ENCODE peak calls at places on chromosomes 4 and X, in five cellular contexts. U, B, L, A and M are unnamed samples.

GRCh38 chr4:182937268-182938208 is 20.4 kb upstream of the DCTD start:
- DNase-seq in U (no peak), B (no peak), L (no peak), A (no peak), M (no peak)

GRCh38 chr4:16043820-16044554 is 39.8 kb downstream of the PROM1 start:
- DNase-seq in U (no peak), B (no peak), L (no peak), A (peak), M (no peak)

GRCh38 chr4:123361195-123361861 is 35.3 kb upstream of the SPRY1 start:
- DNase-seq in U (no peak), B (no peak), L (no peak), A (no peak), M (no peak)

GRCh38 chr4:182913621-182914020 is 3.6 kb downstream of the DCTD start:
- DNase-seq in U (no peak), B (no peak), L (no peak), A (no peak), M (no peak)

GRCh38 chr4:71184195-71184781 is 154.5 kb upstream of the SLC4A4 start:
- DNase-seq in U (no peak), B (peak), L (no peak), A (peak), M (no peak)

GRCh38 chrX:102154900-102155805 is 624 bp downstream of the BEX5 start:
- DNase-seq in U (no peak), B (no peak), L (no peak), A (no peak), M (no peak)

GRCh38 chrX:155056877-155057792 is 13.8 kb downstream of the CMC4 start:
- DNase-seq in U (no peak), B (peak), L (peak), A (peak), M (peak)

GRCh38 chr4:95296052-95296451 is 252.7 kb downstream of the UNC5C start:
- DNase-seq in U (no peak), B (no peak), L (no peak), A (no peak), M (no peak)

GRCh38 chr4:56981795-56982201 is 3.1 kb downstream of the POLR2B start:
- DNase-seq in U (peak), B (no peak), L (no peak), A (no peak), M (no peak)

GRCh38 chr4:56828784-56829535 is 7.5 kb upstream of the SPINK2 start:
- DNase-seq in U (no peak), B (no peak), L (no peak), A (no peak), M (no peak)

GRCh38 chrX:151981129-151981528 is 6.7 kb upstream of the GABRE start:
- DNase-seq in U (no peak), B (no peak), L (no peak), A (no peak), M (no peak)

GRCh38 chr4:95020521-95020920 is 262.8 kb downstream of the BMPR1B start:
- DNase-seq in U (no peak), B (no peak), L (no peak), A (no peak), M (no peak)

GRCh38 chr4:130359537-130359936 is 1263.6 kb downstream of the C4orf33 start:
- DNase-seq in U (no peak), B (no peak), L (no peak), A (no peak), M (no peak)

GRCh38 chr4:188839704-188840103 is 700.5 kb downstream of the TRIML1 start:
- DNase-seq in U (no peak), B (no peak), L (no peak), A (no peak), M (no peak)

GRCh38 chr4:97867557-97868091 is 275.7 kb downstream of the STPG2 start:
- DNase-seq in U (no peak), B (no peak), L (no peak), A (no peak), M (no peak)

GRCh38 chr4:134465417-134465816 is 263.8 kb upstream of the PABPC4L start:
- DNase-seq in U (no peak), B (no peak), L (no peak), A (peak), M (no peak)

GRCh38 chr4:122508083-122508482 is 51.6 kb upstream of the IL2 start:
- DNase-seq in U (no peak), B (no peak), L (no peak), A (no peak), M (no peak)

GRCh38 chr4:31366041-31366440 is 645.9 kb downstream of the PCDH7 start:
- DNase-seq in U (peak), B (no peak), L (no peak), A (no peak), M (no peak)

GRCh38 chrX:150548684-150549083 is 19.7 kb upstream of the MTM1 start:
- DNase-seq in U (no peak), B (no peak), L (no peak), A (no peak), M (no peak)

GRCh38 chr4:176788971-176789370 is 3.8 kb downstream of the VEGFC start:
- DNase-seq in U (no peak), B (no peak), L (no peak), A (no peak), M (no peak)

GRCh38 chr4:176788248-176788647 is 4.5 kb downstream of the VEGFC start:
- DNase-seq in U (no peak), B (no peak), L (no peak), A (peak), M (no peak)

GRCh38 chr4:176790398-176790797 is 2.3 kb downstream of the VEGFC start:
- DNase-seq in U (no peak), B (no peak), L (no peak), A (no peak), M (no peak)

GRCh38 chr4:176791591-176792347 is 953 bp downstream of the VEGFC start:
- DNase-seq in U (no peak), B (peak), L (no peak), A (peak), M (no peak)

DNA sequence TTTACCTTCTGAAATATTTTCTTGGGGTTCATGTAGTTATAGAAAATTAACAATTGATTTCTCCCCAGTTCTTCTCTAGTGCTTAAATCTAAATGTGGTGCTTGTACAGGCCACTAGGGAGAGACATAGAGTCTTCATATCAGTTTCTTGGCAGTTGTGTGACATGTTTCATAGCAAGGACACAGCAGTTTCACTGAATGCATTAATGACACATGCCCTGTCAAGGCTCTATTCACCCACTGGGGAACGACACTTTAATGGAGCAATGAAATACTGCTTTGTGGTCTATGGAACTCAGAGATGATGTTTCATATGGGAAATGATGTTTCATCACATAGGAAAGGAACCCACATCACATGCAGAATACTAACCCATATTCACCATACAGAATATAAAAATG is 2.8 kb downstream of the VEGFC start:
- DNase-seq in U (peak), B (no peak), L (no peak), A (peak), M (no peak)
- TF ChIP-seq CTCF in U (peak), B (no peak), L (no peak), A (peak), M (no peak)

DNA sequence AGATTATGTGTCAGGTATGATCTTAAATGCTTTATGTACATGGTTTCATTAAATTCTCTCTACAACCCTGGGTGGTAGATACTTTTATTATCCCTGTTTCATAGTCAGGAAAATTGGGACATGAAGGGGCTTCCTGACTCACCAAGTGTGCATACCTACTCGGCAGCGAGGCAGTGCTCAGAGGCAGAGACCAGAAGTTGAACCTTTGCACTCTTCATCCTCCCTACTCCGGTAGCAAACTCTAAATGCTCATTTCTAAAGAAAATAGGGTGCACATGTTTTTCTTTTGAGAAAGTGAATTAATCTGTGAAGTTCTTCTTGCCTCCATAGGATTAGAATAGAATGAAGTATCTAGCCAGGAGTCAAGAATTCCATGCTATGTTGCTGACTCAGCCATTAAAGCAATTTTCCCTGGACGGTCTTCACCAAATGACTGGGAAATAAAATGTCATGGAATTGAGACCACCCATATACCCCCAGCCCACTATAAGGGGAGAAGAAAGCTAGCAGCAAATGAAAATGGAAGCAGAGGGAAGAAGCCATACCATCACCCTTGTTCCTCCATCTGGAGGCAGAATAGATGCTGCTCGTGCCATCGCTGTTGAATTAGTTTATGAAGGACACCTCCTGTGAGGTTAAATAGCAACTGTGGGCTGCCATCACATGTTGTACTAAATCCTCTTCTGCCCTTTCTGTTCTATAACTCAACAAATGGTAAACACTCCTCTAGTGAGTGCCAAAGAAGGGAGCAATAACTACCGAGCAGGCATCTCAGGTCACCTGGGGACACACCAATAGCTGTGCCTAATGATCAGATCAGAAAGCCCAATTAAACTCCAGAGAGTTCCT is 355.4 kb downstream of the CAMK2D start:
- DNase-seq in U (no peak), B (no peak), L (no peak), A (no peak), M (no peak)
- TF ChIP-seq CTCF in U (no peak), B (no peak), L (no peak), A (no peak), M (no peak)

DNA sequence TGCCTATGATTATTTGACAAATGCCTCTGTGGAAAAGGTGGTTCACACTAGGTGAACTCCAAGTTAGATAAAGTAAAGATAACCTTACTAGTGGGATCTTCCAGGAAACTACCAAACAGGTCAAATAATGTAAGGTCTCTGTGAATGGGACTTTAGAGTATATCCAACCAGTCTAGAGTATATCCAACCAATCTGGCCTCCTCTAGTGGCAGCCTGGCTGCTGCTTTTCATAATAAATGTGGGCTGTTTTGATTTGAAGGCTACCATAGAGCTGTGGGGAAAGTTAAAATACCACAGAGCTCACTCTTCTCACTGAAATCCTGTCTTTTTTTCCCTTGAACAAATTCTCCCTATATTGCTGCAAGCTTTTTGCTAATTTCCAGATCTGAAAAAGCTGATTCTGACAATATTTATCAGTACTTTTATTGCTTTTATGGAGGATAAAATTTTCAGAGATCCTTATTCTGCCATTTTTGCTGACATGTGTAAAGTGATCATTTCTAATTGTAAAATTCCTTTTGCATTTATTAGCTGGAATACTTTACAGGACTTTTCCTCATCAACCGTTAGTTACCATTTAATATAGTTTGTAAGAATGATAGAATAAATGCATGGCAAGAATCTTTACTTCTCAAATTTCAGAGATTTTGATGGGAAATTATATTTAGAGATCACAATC is 111.3 kb downstream of the TET2 start:
- DNase-seq in U (no peak), B (no peak), L (no peak), A (no peak), M (no peak)
- TF ChIP-seq CTCF in U (peak), B (no peak), L (no peak), A (no peak), M (no peak)

GRCh38 chr4:69830529-69831269 is 29.2 kb downstream of the SULT1E1 start:
- DNase-seq in U (peak), B (no peak), L (no peak), A (no peak), M (no peak)
- TF ChIP-seq CTCF in U (peak), B (no peak), L (no peak), A (no peak), M (no peak)

GRCh38 chrX:95505721-95506120 is 1178.9 kb upstream of the DIAPH2 start:
- DNase-seq in U (no peak), B (no peak), L (no peak), A (no peak), M (no peak)
- TF ChIP-seq CTCF in U (no peak), B (no peak), L (no peak), A (no peak), M (no peak)

DNA sequence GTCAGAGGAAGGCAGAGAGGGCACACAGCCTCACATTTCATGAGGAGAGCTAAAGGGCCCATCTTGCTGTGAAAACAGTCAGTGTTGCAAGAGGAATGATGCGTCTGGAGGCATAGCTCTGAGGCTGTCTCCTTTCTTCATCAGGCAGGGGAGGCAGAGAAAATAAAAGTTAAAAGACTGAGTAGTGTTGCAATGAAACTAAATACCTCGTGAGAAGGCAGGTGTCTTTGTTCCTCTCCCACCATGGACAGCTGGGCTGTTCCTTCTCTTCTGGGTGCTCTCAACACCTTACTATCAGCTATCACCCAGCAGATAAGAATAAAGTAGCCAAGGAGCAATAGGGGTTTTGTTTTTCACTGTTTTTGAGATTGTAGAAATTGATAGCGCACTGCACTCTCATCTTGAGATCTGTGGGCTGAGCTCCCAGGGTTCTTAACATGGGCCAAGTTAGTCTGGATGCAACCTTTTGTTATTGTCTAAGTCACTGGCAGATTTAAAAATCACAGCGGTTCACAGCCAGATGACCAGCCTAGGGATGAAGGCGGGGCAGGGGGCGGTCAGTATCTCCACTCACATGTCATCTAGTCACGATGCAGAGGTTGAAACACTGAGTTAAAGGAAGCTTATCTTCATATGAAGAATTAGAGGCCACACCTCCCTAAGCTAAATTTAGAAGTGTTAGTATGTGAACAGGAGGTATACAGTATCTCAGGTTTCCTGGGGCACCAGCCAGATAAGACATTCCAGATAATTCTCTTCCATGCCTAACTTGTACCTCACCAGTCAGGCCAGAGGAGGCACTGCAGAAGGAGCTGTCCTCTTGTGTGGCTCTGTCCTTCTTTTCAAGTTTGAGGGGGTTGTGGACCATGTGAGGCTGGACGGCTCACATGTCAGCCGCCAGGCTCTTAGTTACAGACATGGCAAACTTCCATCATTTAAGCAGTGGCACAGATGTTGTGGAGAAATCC is 36.9 kb downstream of the PARM1 start:
- DNase-seq in U (no peak), B (peak), L (no peak), A (no peak), M (no peak)
- TF ChIP-seq CTCF in U (peak), B (no peak), L (no peak), A (peak), M (no peak)

GRCh38 chrX:54444752-54445151 is 4.5 kb downstream of the TSR2 start:
- DNase-seq in U (no peak), B (no peak), L (no peak), A (no peak), M (no peak)

GRCh38 chrX:54446084-54446483 is 5.9 kb downstream of the TSR2 start:
- DNase-seq in U (no peak), B (peak), L (no peak), A (no peak), M (no peak)

GRCh38 chrX:54449929-54450328 is 9.7 kb downstream of the TSR2 start:
- DNase-seq in U (no peak), B (no peak), L (no peak), A (no peak), M (no peak)

GRCh38 chrX:54442790-54443189 is 2.6 kb downstream of the TSR2 start:
- DNase-seq in U (no peak), B (no peak), L (no peak), A (no peak), M (no peak)

GRCh38 chrX:54447461-54447860 is 7.3 kb downstream of the TSR2 start:
- DNase-seq in U (no peak), B (no peak), L (no peak), A (no peak), M (no peak)
- TF ChIP-seq CTCF in U (peak), B (no peak), L (no peak), A (peak), M (no peak)

DNA sequence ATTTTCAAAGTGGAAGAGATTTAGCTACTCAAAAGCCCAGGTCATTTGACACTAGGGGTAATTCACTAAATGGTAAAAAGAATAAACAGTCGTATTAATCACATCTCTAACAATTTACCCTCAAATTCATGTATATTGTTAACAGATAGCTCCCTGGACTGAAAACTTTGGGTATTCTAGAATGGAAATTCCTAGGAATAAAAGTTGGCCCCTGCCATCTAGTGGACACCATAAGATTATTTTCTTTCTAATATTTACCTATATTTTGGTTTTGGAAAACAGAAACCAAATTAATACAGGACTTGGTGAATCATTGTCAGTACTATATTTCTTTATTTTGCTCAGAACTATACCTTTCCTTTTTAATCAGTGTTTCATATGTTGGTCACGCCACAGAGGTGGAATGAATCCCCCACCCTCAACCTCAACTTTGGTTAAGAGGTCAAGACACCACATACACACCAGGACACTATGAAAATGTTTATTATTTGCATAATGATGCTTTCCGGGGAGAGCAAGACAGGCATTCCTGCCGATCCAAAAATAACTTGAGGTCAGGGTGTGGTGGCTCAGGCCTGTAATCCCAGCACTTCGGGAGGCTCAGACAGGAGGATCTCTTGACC is 96.2 kb upstream of the APOOL start:
- DNase-seq in U (no peak), B (no peak), L (no peak), A (no peak), M (no peak)
- TF ChIP-seq CTCF in U (peak), B (no peak), L (no peak), A (no peak), M (no peak)